ENCODE peak calls at places on chromosomes 11 and 22, in eight cellular contexts. One of them, this sample, is unnamed. For H3K27me3, the result is how much of the 10 kb centered on the place peaks cover.

GRCh38 chr11:26914968-26915367 is 78.9 kb upstream of the FIBIN start:
- DNase-seq in spleen: no peak
- DNase-seq in tibial nerve: no peak
- DNase-seq in colonic mucosa: no peak
- DNase-seq in A673: no peak
- DNase-seq in bronchial epithelial cell: no peak
- DNase-seq in CD8-positive, alpha-beta memory T cell: no peak
- DNase-seq in BJ: no peak
- DNase-seq in this sample: no peak

GRCh38 chr11:18105086-18105801 is 638 bp downstream of the SAAL1 start:
- DNase-seq in spleen: no peak
- DNase-seq in tibial nerve: no peak
- DNase-seq in BJ: no peak
- DNase-seq in bronchial epithelial cell: no peak
- DNase-seq in A673: no peak
- DNase-seq in colonic mucosa: no peak
- DNase-seq in CD8-positive, alpha-beta memory T cell: no peak
- DNase-seq in this sample: no peak

GRCh38 chr11:134471341-134472187 is 59.5 kb upstream of the B3GAT1 start:
- DNase-seq in tibial nerve: no peak
- DNase-seq in colonic mucosa: no peak
- DNase-seq in bronchial epithelial cell: no peak
- DNase-seq in A673: no peak
- DNase-seq in CD8-positive, alpha-beta memory T cell: no peak
- DNase-seq in BJ: no peak
- DNase-seq in spleen: no peak
- DNase-seq in this sample: no peak

GRCh38 chr11:90434858-90435257 is 212.0 kb upstream of the CHORDC1 start:
- DNase-seq in colonic mucosa: no peak
- DNase-seq in tibial nerve: no peak
- DNase-seq in CD8-positive, alpha-beta memory T cell: no peak
- DNase-seq in A673: peak
- DNase-seq in bronchial epithelial cell: peak
- DNase-seq in BJ: no peak
- DNase-seq in spleen: no peak
- DNase-seq in this sample: no peak

GRCh38 chr11:63023415-63023814 is 7.8 kb upstream of the SLC22A8 start:
- DNase-seq in bronchial epithelial cell: no peak
- DNase-seq in tibial nerve: no peak
- DNase-seq in colonic mucosa: no peak
- DNase-seq in A673: no peak
- DNase-seq in CD8-positive, alpha-beta memory T cell: no peak
- DNase-seq in BJ: no peak
- DNase-seq in spleen: no peak
- DNase-seq in this sample: no peak

GRCh38 chr11:125055107-125055715 is 7.9 kb upstream of the SLC37A2 start:
- DNase-seq in bronchial epithelial cell: peak
- DNase-seq in tibial nerve: no peak
- DNase-seq in CD8-positive, alpha-beta memory T cell: no peak
- DNase-seq in spleen: no peak
- DNase-seq in A673: no peak
- DNase-seq in colonic mucosa: no peak
- DNase-seq in BJ: no peak
- DNase-seq in this sample: no peak

GRCh38 chr11:33553486-33553885 is 147.1 kb downstream of the C11orf91 start:
- DNase-seq in CD8-positive, alpha-beta memory T cell: no peak
- DNase-seq in BJ: no peak
- DNase-seq in colonic mucosa: no peak
- DNase-seq in tibial nerve: no peak
- DNase-seq in A673: peak
- DNase-seq in bronchial epithelial cell: peak
- DNase-seq in spleen: no peak
- DNase-seq in this sample: no peak

GRCh38 chr11:14891143-14892035 is 642 bp downstream of the CYP2R1 start:
- DNase-seq in tibial nerve: peak
- DNase-seq in bronchial epithelial cell: peak
- DNase-seq in A673: peak
- DNase-seq in colonic mucosa: peak
- DNase-seq in spleen: peak
- DNase-seq in BJ: peak
- DNase-seq in CD8-positive, alpha-beta memory T cell: peak
- DNase-seq in this sample: peak

GRCh38 chr11:86570020-86570419 is 102.4 kb downstream of the ME3 start:
- DNase-seq in bronchial epithelial cell: peak
- DNase-seq in BJ: no peak
- DNase-seq in A673: peak
- DNase-seq in tibial nerve: no peak
- DNase-seq in colonic mucosa: no peak
- DNase-seq in spleen: no peak
- DNase-seq in CD8-positive, alpha-beta memory T cell: no peak
- DNase-seq in this sample: no peak

GRCh38 chr11:13262096-13262495 is 15.5 kb upstream of the BMAL1 start:
- DNase-seq in bronchial epithelial cell: peak
- DNase-seq in BJ: no peak
- DNase-seq in spleen: no peak
- DNase-seq in colonic mucosa: no peak
- DNase-seq in CD8-positive, alpha-beta memory T cell: no peak
- DNase-seq in tibial nerve: no peak
- DNase-seq in A673: no peak
- DNase-seq in this sample: no peak

GRCh38 chr11:60838132-60838531 is 3.8 kb upstream of the CCDC86 start:
- DNase-seq in colonic mucosa: no peak
- DNase-seq in tibial nerve: no peak
- DNase-seq in spleen: no peak
- DNase-seq in bronchial epithelial cell: no peak
- DNase-seq in CD8-positive, alpha-beta memory T cell: no peak
- DNase-seq in BJ: no peak
- DNase-seq in A673: no peak
- DNase-seq in this sample: no peak

GRCh38 chr22:46660604-46661201 is 40.5 kb downstream of the GRAMD4 start:
- DNase-seq in A673: no peak
- DNase-seq in tibial nerve: no peak
- DNase-seq in spleen: no peak
- DNase-seq in BJ: no peak
- DNase-seq in CD8-positive, alpha-beta memory T cell: no peak
- DNase-seq in colonic mucosa: peak
- DNase-seq in bronchial epithelial cell: no peak
- DNase-seq in this sample: no peak

GRCh38 chr11:46649180-46649738 is 31.9 kb downstream of the ATG13 start:
- DNase-seq in A673: peak
- DNase-seq in tibial nerve: peak
- DNase-seq in colonic mucosa: peak
- DNase-seq in CD8-positive, alpha-beta memory T cell: no peak
- DNase-seq in bronchial epithelial cell: peak
- DNase-seq in spleen: no peak
- DNase-seq in BJ: peak
- DNase-seq in this sample: no peak

GRCh38 chr11:94884322-94884721 is 89.0 kb downstream of the CWC15 start:
- DNase-seq in spleen: no peak
- DNase-seq in A673: no peak
- DNase-seq in colonic mucosa: no peak
- DNase-seq in CD8-positive, alpha-beta memory T cell: no peak
- DNase-seq in BJ: no peak
- DNase-seq in tibial nerve: no peak
- DNase-seq in bronchial epithelial cell: no peak
- DNase-seq in this sample: no peak

GRCh38 chr11:113173023-113173594 is 141.3 kb upstream of the TTC12 start:
- DNase-seq in bronchial epithelial cell: no peak
- DNase-seq in A673: no peak
- DNase-seq in CD8-positive, alpha-beta memory T cell: no peak
- DNase-seq in colonic mucosa: no peak
- DNase-seq in tibial nerve: no peak
- DNase-seq in BJ: no peak
- DNase-seq in spleen: no peak
- DNase-seq in this sample: no peak

GRCh38 chr11:112227471-112227870 is 1.2 kb downstream of the PTS start:
- DNase-seq in spleen: no peak
- DNase-seq in colonic mucosa: no peak
- DNase-seq in A673: no peak
- DNase-seq in tibial nerve: no peak
- DNase-seq in bronchial epithelial cell: no peak
- DNase-seq in CD8-positive, alpha-beta memory T cell: no peak
- DNase-seq in BJ: no peak
- DNase-seq in this sample: no peak

GRCh38 chr22:29072193-29072978 is 449 bp upstream of the KREMEN1 start:
- DNase-seq in CD8-positive, alpha-beta memory T cell: peak
- DNase-seq in bronchial epithelial cell: peak
- DNase-seq in BJ: no peak
- DNase-seq in spleen: peak
- DNase-seq in tibial nerve: peak
- DNase-seq in colonic mucosa: peak
- DNase-seq in A673: peak
- DNase-seq in this sample: peak
- H3K27me3 ChIP-seq in CD8-positive, alpha-beta memory T cell: under half
- H3K27me3 ChIP-seq in bronchial epithelial cell: under half
- H3K27me3 ChIP-seq in BJ: under half
- H3K27me3 ChIP-seq in spleen: half or more
- H3K27me3 ChIP-seq in tibial nerve: under half
- H3K27me3 ChIP-seq in colonic mucosa: under half
- H3K27me3 ChIP-seq in A673: under half
- H3K27me3 ChIP-seq in this sample: under half

DNA sequence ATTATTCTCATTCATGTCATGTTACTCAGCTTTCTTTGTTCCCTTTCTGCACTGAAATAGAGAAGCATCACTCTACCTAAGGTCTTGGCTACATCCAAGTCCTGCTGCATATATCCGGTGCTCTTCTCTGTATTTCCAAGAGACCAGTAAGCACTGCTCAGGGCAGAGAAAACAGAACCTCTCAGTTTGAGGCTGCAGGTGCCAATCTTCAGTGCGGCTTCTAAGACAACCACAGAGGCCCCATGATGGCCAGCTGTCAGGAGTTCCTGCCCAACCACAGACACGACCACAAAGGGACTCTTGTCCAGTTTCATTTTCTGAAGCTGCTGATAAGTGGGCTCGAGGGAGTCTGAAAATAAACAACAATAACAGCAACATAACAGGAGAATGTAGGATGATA is 378.4 kb upstream of the PITPNB start:
- DNase-seq in CD8-positive, alpha-beta memory T cell: no peak
- DNase-seq in tibial nerve: no peak
- DNase-seq in colonic mucosa: no peak
- DNase-seq in A673: no peak
- DNase-seq in spleen: no peak
- DNase-seq in BJ: no peak
- DNase-seq in bronchial epithelial cell: no peak
- DNase-seq in this sample: no peak
- H3K27me3 ChIP-seq in CD8-positive, alpha-beta memory T cell: under half
- H3K27me3 ChIP-seq in tibial nerve: under half
- H3K27me3 ChIP-seq in colonic mucosa: under half
- H3K27me3 ChIP-seq in A673: under half
- H3K27me3 ChIP-seq in spleen: under half
- H3K27me3 ChIP-seq in BJ: under half
- H3K27me3 ChIP-seq in bronchial epithelial cell: under half
- H3K27me3 ChIP-seq in this sample: under half

GRCh38 chr22:22094921-22095320 is 112.3 kb upstream of the TOP3B start:
- DNase-seq in bronchial epithelial cell: no peak
- DNase-seq in CD8-positive, alpha-beta memory T cell: no peak
- DNase-seq in BJ: no peak
- DNase-seq in tibial nerve: no peak
- DNase-seq in spleen: no peak
- DNase-seq in A673: no peak
- DNase-seq in colonic mucosa: no peak
- DNase-seq in this sample: no peak
- H3K27me3 ChIP-seq in bronchial epithelial cell: under half
- H3K27me3 ChIP-seq in CD8-positive, alpha-beta memory T cell: under half
- H3K27me3 ChIP-seq in BJ: under half
- H3K27me3 ChIP-seq in tibial nerve: under half
- H3K27me3 ChIP-seq in spleen: under half
- H3K27me3 ChIP-seq in A673: half or more
- H3K27me3 ChIP-seq in colonic mucosa: under half
- H3K27me3 ChIP-seq in this sample: under half

GRCh38 chr22:36806824-36807223 is 10.0 kb downstream of the PVALB start:
- DNase-seq in spleen: no peak
- DNase-seq in CD8-positive, alpha-beta memory T cell: no peak
- DNase-seq in colonic mucosa: no peak
- DNase-seq in A673: no peak
- DNase-seq in tibial nerve: no peak
- DNase-seq in BJ: no peak
- DNase-seq in bronchial epithelial cell: no peak
- DNase-seq in this sample: no peak
- H3K27me3 ChIP-seq in spleen: under half
- H3K27me3 ChIP-seq in CD8-positive, alpha-beta memory T cell: under half
- H3K27me3 ChIP-seq in colonic mucosa: under half
- H3K27me3 ChIP-seq in A673: under half
- H3K27me3 ChIP-seq in tibial nerve: under half
- H3K27me3 ChIP-seq in BJ: under half
- H3K27me3 ChIP-seq in bronchial epithelial cell: under half
- H3K27me3 ChIP-seq in this sample: under half

DNA sequence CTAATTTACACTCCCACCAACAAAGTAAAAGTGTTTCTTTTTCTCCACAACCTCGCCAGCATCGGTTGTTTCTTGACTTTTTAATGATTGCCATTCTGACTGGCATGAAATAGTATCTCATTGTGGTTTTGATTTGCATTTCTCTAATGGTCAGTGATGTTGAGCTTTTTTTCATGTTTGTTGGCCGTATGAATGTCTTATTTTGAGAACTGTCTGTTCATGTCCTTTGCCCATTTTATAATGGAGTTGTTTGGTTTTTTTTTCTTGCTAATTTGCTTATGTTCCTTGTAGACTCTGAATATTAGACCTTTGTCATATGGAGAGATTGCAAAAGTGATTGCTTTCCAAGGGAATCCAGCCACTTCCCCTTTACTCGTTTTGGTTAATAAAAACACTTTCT is 17.0 kb upstream of the APOL4 start:
- DNase-seq in spleen: no peak
- DNase-seq in CD8-positive, alpha-beta memory T cell: no peak
- DNase-seq in bronchial epithelial cell: no peak
- DNase-seq in A673: no peak
- DNase-seq in tibial nerve: no peak
- DNase-seq in BJ: no peak
- DNase-seq in colonic mucosa: no peak
- DNase-seq in this sample: no peak
- H3K27me3 ChIP-seq in spleen: under half
- H3K27me3 ChIP-seq in CD8-positive, alpha-beta memory T cell: under half
- H3K27me3 ChIP-seq in bronchial epithelial cell: under half
- H3K27me3 ChIP-seq in A673: under half
- H3K27me3 ChIP-seq in tibial nerve: under half
- H3K27me3 ChIP-seq in BJ: under half
- H3K27me3 ChIP-seq in colonic mucosa: under half
- H3K27me3 ChIP-seq in this sample: under half

This sample was measured in naive thymus-derived CD4-positive, alpha-beta T cell.